ENCODE peak calls at places on chromosomes 4 and X, in eight cellular contexts. V is left ventricle myocardium superior, H is DMS153, P is NCI-H1694, R is neural crest cell, W is glutamatergic neuron, L is lower lobe of right lung, F is T-helper 9 cell. E is an unnamed sample.
A peak's percentile ranks its signal among the peaks of the same experiment; 100 is the strongest.

GRCh38 chr4:140372607-140373327 is 679 bp upstream of the SCOC start:
- DNase-seq in R (no peak), P (no peak), F (peak; percentile 3), W (no peak), H (no peak), L (no peak), V (no peak), E (no peak)

GRCh38 chrX:153388722-153389459 is 12.3 kb downstream of the PNMA6E start:
- DNase-seq in R (no peak), L (no peak), H (no peak), V (no peak), F (no peak), P (no peak), W (no peak), E (no peak)

GRCh38 chr4:143701365-143701764 is 890 bp upstream of the FREM3 start:
- DNase-seq in P (no peak), V (no peak), R (no peak), H (no peak), W (no peak), F (no peak), L (no peak), E (no peak)

GRCh38 chr4:175253184-175253902 is 335.2 kb downstream of the ADAM29 start:
- DNase-seq in V (no peak), W (no peak), R (no peak), H (no peak), P (no peak), L (no peak), F (no peak), E (no peak)

GRCh38 chr4:37725718-37726117 is 39.5 kb upstream of the RELL1 start:
- DNase-seq in R (no peak), P (no peak), F (no peak), L (no peak), V (no peak), H (no peak), W (no peak), E (no peak)

GRCh38 chr4:168475745-168476144 is 4.5 kb downstream of the DDX60L start:
- DNase-seq in P (no peak), L (no peak), H (no peak), R (no peak), W (peak; percentile 40), F (no peak), V (no peak), E (peak; percentile 30)

GRCh38 chr4:4867745-4868505 is 8.5 kb downstream of the MSX1 start:
- DNase-seq in F (no peak), R (no peak), P (no peak), L (no peak), H (no peak), V (no peak), W (no peak), E (no peak)

GRCh38 chr4:150033937-150034336 is 44.3 kb upstream of the DCLK2 start:
- DNase-seq in W (no peak), H (peak; percentile 57), P (no peak), R (no peak), F (no peak), V (no peak), L (no peak), E (peak; percentile 57)

GRCh38 chr4:1808851-1809753 is 16.0 kb downstream of the FGFR3 start:
- DNase-seq in R (no peak), P (no peak), F (no peak), H (no peak), W (no peak), V (no peak), L (no peak), E (no peak)

GRCh38 chr4:43337707-43338106 is 445.2 kb downstream of the GRXCR1 start:
- DNase-seq in R (no peak), V (no peak), W (no peak), L (no peak), F (no peak), H (no peak), P (no peak), E (peak; percentile 7)

GRCh38 chr4:39591290-39591689 is 47.4 kb downstream of the SMIM14 start:
- DNase-seq in L (no peak), R (no peak), W (no peak), F (no peak), P (no peak), H (no peak), V (no peak), E (no peak)

GRCh38 chr4:76017056-76017686 is 6.1 kb downstream of the CXCL10 start:
- DNase-seq in F (no peak), R (no peak), L (no peak), P (no peak), H (no peak), V (no peak), W (no peak), E (no peak)

GRCh38 chrX:40700640-40701342 is 34.6 kb downstream of the MED14 start:
- DNase-seq in F (no peak), L (no peak), V (no peak), H (no peak), W (no peak), R (no peak), P (no peak), E (no peak)

GRCh38 chrX:134794692-134795091 is 136.4 kb upstream of the PLAC1 start:
- DNase-seq in W (no peak), R (no peak), L (no peak), P (no peak), V (no peak), F (no peak), H (no peak), E (no peak)

GRCh38 chr4:5894266-5894665 is 1.4 kb upstream of the CRMP1 start:
- DNase-seq in L (no peak), R (no peak), H (no peak), W (peak; percentile 80), P (peak; percentile 33), F (no peak), V (no peak), E (no peak)

GRCh38 chrX:128901018-128901417 is 622.3 kb downstream of the SMARCA1 start:
- DNase-seq in F (no peak), R (no peak), L (no peak), V (no peak), W (no peak), H (no peak), P (no peak), E (no peak)

GRCh38 chr4:84778041-84778440 is 188.4 kb downstream of the WDFY3 start:
- DNase-seq in R (no peak), F (no peak), P (no peak), V (no peak), L (no peak), W (no peak), H (no peak), E (no peak)

GRCh38 chr4:1168291-1169031 is 3.9 kb downstream of the SPON2 start:
- DNase-seq in L (peak; percentile 41), R (no peak), F (no peak), H (no peak), P (no peak), V (no peak), W (no peak), E (no peak)

GRCh38 chrX:78643874-78644273 is 15.3 kb downstream of the RTL3 start:
- DNase-seq in R (no peak), H (no peak), P (no peak), V (no peak), W (no peak), L (no peak), F (no peak), E (no peak)

GRCh38 chrX:53086464-53086863 is 4.3 kb downstream of the TSPYL2 start:
- DNase-seq in W (no peak), R (no peak), P (no peak), L (peak; percentile 82), H (no peak), F (no peak), V (peak; percentile 80), E (no peak)

GRCh38 chr4:67161311-67161710 is 384.0 kb downstream of the CENPC start:
- DNase-seq in V (no peak), P (no peak), F (no peak), W (no peak), L (no peak), H (no peak), R (no peak), E (no peak)

GRCh38 chrX:144275403-144275802 is 391.5 kb downstream of the UBE2NL start:
- DNase-seq in H (peak; percentile 99), F (no peak), W (no peak), V (no peak), L (no peak), R (no peak), P (no peak), E (no peak)

GRCh38 chr4:183766140-183766539 is 107.0 kb downstream of the TRAPPC11 start:
- DNase-seq in W (no peak), P (no peak), H (no peak), L (no peak), R (no peak), V (no peak), F (no peak), E (no peak)

E was measured in lung microvascular endothelial cell.